ENCODE peak calls at places on chromosome 18, in ten cellular contexts. W, J, T, K, M, R, D, L, O and Z are unnamed samples.

GRCh38 chr18:79566841-79567370 is 112.7 kb upstream of the CTDP1 start:
- DNase-seq in T (no peak), R (no peak), D (no peak), O (no peak), W (peak), J (no peak), M (no peak), L (no peak), K (no peak), Z (no peak)

GRCh38 chr18:56962322-56962721 is 184.6 kb upstream of the BOD1L2 start:
- DNase-seq in M (no peak), D (no peak), W (no peak), T (no peak), O (no peak), K (no peak), J (no peak), R (peak), L (no peak), Z (no peak)

GRCh38 chr18:47260138-47260923 is 8.9 kb upstream of the SKOR2 start:
- DNase-seq in T (no peak), W (no peak), K (no peak), R (peak), J (no peak), L (peak), O (peak), M (peak), D (peak), Z (no peak)

GRCh38 chr18:52150050-52150449 is 189.9 kb upstream of the DCC start:
- DNase-seq in M (no peak), R (no peak), W (peak), O (no peak), T (no peak), J (no peak), K (no peak), L (no peak), D (no peak), Z (no peak)

GRCh38 chr18:2891526-2892431 is 45.0 kb downstream of the EMILIN2 start:
- DNase-seq in O (no peak), L (no peak), J (no peak), D (no peak), R (no peak), K (no peak), T (peak), W (no peak), M (no peak), Z (no peak)

GRCh38 chr18:58838165-58838860 is 26.4 kb upstream of the ZNF532 start:
- DNase-seq in D (no peak), O (no peak), L (no peak), J (no peak), K (no peak), R (no peak), T (no peak), W (no peak), M (no peak), Z (no peak)

GRCh38 chr18:37445368-37445767 is 120.2 kb downstream of the CELF4 start:
- DNase-seq in K (peak), J (no peak), D (no peak), O (no peak), M (no peak), R (no peak), T (no peak), L (no peak), W (no peak), Z (no peak)

GRCh38 chr18:10797882-10798281 is 272.1 kb downstream of the NAPG start:
- DNase-seq in T (no peak), D (peak), M (no peak), R (no peak), W (no peak), K (no peak), J (peak), L (no peak), O (no peak), Z (no peak)

GRCh38 chr18:59264651-59265245 is 8.5 kb downstream of the RAX start:
- DNase-seq in L (peak), D (peak), W (no peak), K (no peak), T (no peak), J (no peak), R (no peak), O (no peak), M (no peak), Z (no peak)

GRCh38 chr18:9808530-9809241 is 77.1 kb upstream of the TXNDC2 start:
- DNase-seq in J (no peak), R (peak), W (peak), L (no peak), D (peak), M (no peak), O (no peak), K (no peak), T (peak), Z (no peak)

GRCh38 chr18:48885266-48885950 is 65.4 kb downstream of the SMAD7 start:
- DNase-seq in T (peak), D (no peak), O (no peak), W (no peak), J (no peak), R (no peak), M (no peak), K (no peak), L (no peak), Z (no peak)

GRCh38 chr18:31294199-31294747 is 23.7 kb upstream of the DSG1 start:
- DNase-seq in L (no peak), K (no peak), R (no peak), D (no peak), W (peak), M (no peak), J (no peak), T (no peak), O (no peak), Z (no peak)

GRCh38 chr18:75089748-75090327 is 119.1 kb downstream of the PTGR3 start:
- DNase-seq in T (no peak), K (no peak), M (no peak), L (no peak), J (no peak), W (no peak), R (no peak), O (no peak), D (no peak), Z (no peak)

GRCh38 chr18:71743634-71744033 is 800.5 kb downstream of the CBLN2 start:
- DNase-seq in J (no peak), W (no peak), T (no peak), O (no peak), K (no peak), D (no peak), M (no peak), L (no peak), R (no peak), Z (no peak)

GRCh38 chr18:48019557-48019956 is 89.1 kb upstream of the SMAD2 start:
- DNase-seq in K (no peak), T (no peak), D (no peak), R (no peak), M (no peak), J (no peak), L (no peak), W (no peak), O (no peak), Z (no peak)

GRCh38 chr18:30987479-30988241 is 54.9 kb downstream of the DSC3 start:
- DNase-seq in L (no peak), J (no peak), O (no peak), K (no peak), W (peak), R (no peak), D (no peak), T (no peak), M (peak), Z (peak)

GRCh38 chr18:36330435-36331049 is 33.0 kb downstream of the FHOD3 start:
- DNase-seq in M (no peak), T (no peak), O (no peak), W (peak), R (no peak), J (no peak), L (no peak), K (no peak), D (no peak), Z (no peak)

GRCh38 chr18:183769-184168 is 25.4 kb downstream of the USP14 start:
- DNase-seq in K (no peak), M (no peak), L (no peak), W (no peak), T (no peak), D (no peak), R (no peak), O (no peak), J (no peak), Z (no peak)

GRCh38 chr18:24544141-24544498 is 83.7 kb downstream of the HRH4 start:
- DNase-seq in M (peak), W (peak), D (no peak), O (peak), K (no peak), L (peak), R (peak), J (peak), T (no peak), Z (no peak)

GRCh38 chr18:46433121-46433826 is 223.7 kb downstream of the LOXHD1 start:
- DNase-seq in K (no peak), O (no peak), M (no peak), T (no peak), L (peak), R (no peak), D (peak), W (no peak), J (no peak), Z (no peak)

GRCh38 chr18:46559296-46559695 is 97.7 kb downstream of the LOXHD1 start:
- DNase-seq in W (no peak), L (no peak), D (no peak), J (no peak), T (no peak), R (no peak), O (no peak), M (no peak), K (no peak), Z (no peak)

GRCh38 chr18:35624140-35624539 is 42.6 kb downstream of the GALNT1 start:
- DNase-seq in W (no peak), D (no peak), R (no peak), J (peak), L (no peak), T (no peak), M (no peak), O (no peak), K (no peak), Z (no peak)

GRCh38 chr18:36805105-36805504 is 23.7 kb downstream of the TPGS2 start:
- DNase-seq in T (no peak), L (no peak), K (no peak), R (no peak), W (no peak), J (no peak), O (no peak), M (no peak), D (no peak), Z (no peak)

GRCh38 chr18:23143059-23143831 is 8.0 kb downstream of the CABLES1 start:
- DNase-seq in K (no peak), T (peak), D (no peak), W (peak), O (no peak), L (no peak), R (no peak), M (peak), J (peak), Z (no peak)

GRCh38 chr18:901769-902168 is 2.9 kb upstream of the ADCYAP1 start:
- DNase-seq in O (no peak), W (no peak), M (no peak), K (no peak), D (no peak), J (no peak), R (no peak), L (no peak), T (no peak), Z (no peak)

GRCh38 chr18:3269241-3269640 is 7.3 kb downstream of the MYL12B start:
- DNase-seq in D (no peak), L (no peak), T (no peak), J (no peak), K (peak), M (no peak), O (no peak), W (peak), R (no peak), Z (no peak)

GRCh38 chr18:10291568-10291981 is 162.9 kb upstream of the APCDD1 start:
- DNase-seq in T (peak), O (no peak), W (no peak), L (no peak), D (no peak), J (no peak), R (no peak), M (peak), K (peak), Z (no peak)

GRCh38 chr18:31134988-31135529 is 27.6 kb downstream of the DSC1 start:
- DNase-seq in J (no peak), W (no peak), T (no peak), R (no peak), D (no peak), M (no peak), L (no peak), K (no peak), O (no peak), Z (no peak)

GRCh38 chr18:77632738-77633137 is 383.1 kb downstream of the GALR1 start:
- DNase-seq in L (no peak), T (no peak), R (no peak), O (no peak), K (no peak), M (no peak), J (peak), W (no peak), D (no peak), Z (no peak)

GRCh38 chr18:9513971-9514512 is 38.7 kb downstream of the RALBP1 start:
- DNase-seq in W (peak), T (no peak), R (no peak), J (no peak), O (no peak), D (no peak), K (peak), M (no peak), L (no peak), Z (no peak)

GRCh38 chr18:11826836-11827235 is 24.4 kb upstream of the CHMP1B start:
- DNase-seq in O (no peak), L (no peak), K (no peak), W (no peak), D (no peak), R (no peak), M (no peak), T (no peak), J (peak), Z (no peak)

GRCh38 chr18:33578371-33579146 is 540 bp downstream of the ASXL3 start:
- DNase-seq in R (peak), J (peak), W (no peak), K (no peak), D (peak), M (peak), L (peak), T (peak), O (peak), Z (no peak)

GRCh38 chr18:8124232-8125146 is 484.7 kb upstream of the RAB12 start:
- DNase-seq in O (no peak), D (no peak), L (no peak), K (no peak), M (no peak), R (no peak), J (no peak), T (no peak), W (peak), Z (no peak)

GRCh38 chr18:45806226-45806625 is 19.2 kb upstream of the SIGLEC15 start:
- DNase-seq in R (no peak), L (no peak), J (no peak), M (no peak), K (no peak), D (no peak), T (no peak), W (peak), O (no peak), Z (no peak)

GRCh38 chr18:73365018-73365417 is 497.2 kb upstream of the NETO1 start:
- DNase-seq in W (no peak), O (no peak), M (no peak), R (no peak), D (no peak), T (no peak), J (no peak), L (no peak), K (peak), Z (no peak)
- TF ChIP-seq CTCF in W (no peak), O (no peak), M (no peak), R (no peak), D (no peak), T (no peak), J (no peak), L (no peak), K (no peak), Z (no peak)

GRCh38 chr18:62187543-62188378 is 706 bp downstream of the RELCH start:
- DNase-seq in M (peak), T (peak), J (peak), W (peak), D (peak), R (peak), K (peak), L (peak), O (peak), Z (no peak)
- TF ChIP-seq CTCF in M (no peak), T (no peak), J (peak), W (peak), D (no peak), R (no peak), K (peak), L (no peak), O (no peak), Z (no peak)

GRCh38 chr18:42051411-42051810 is 96.4 kb downstream of the PIK3C3 start:
- DNase-seq in M (no peak), D (no peak), R (no peak), L (no peak), W (peak), O (no peak), K (no peak), J (no peak), T (no peak), Z (no peak)
- TF ChIP-seq CTCF in M (no peak), D (no peak), R (no peak), L (no peak), W (no peak), O (no peak), K (no peak), J (no peak), T (no peak), Z (no peak)

GRCh38 chr18:44759925-44760342 is 79.2 kb downstream of the SETBP1 start:
- DNase-seq in O (no peak), W (no peak), J (peak), K (no peak), R (no peak), L (no peak), T (no peak), M (no peak), D (no peak), Z (no peak)
- TF ChIP-seq CTCF in O (no peak), W (no peak), J (no peak), K (no peak), R (no peak), L (no peak), T (no peak), M (no peak), D (no peak), Z (no peak)